ENCODE peak calls at places on chromosomes 16 and 17, in four cellular contexts. One of them, this sample, is unnamed.

GRCh38 chr17:34389343-34389742 is 26.3 kb upstream of the CCL1 start:
- DNase-seq in Kasumi-1: no peak
- DNase-seq in stimulated activated CD8-positive, alpha-beta memory T cell treated with anti-CD3 and anti-CD28 coated beads, Interleukin-15, amount 100 ng/mL, for 48 hours: no peak
- DNase-seq in cardiac muscle cell: no peak
- DNase-seq in this sample: no peak

GRCh38 chr17:38739305-38739704 is 8.8 kb downstream of the PCGF2 start:
- DNase-seq in cardiac muscle cell: no peak
- DNase-seq in Kasumi-1: no peak
- DNase-seq in stimulated activated CD8-positive, alpha-beta memory T cell treated with anti-CD3 and anti-CD28 coated beads, Interleukin-15, amount 100 ng/mL, for 48 hours: no peak
- DNase-seq in this sample: no peak

GRCh38 chr17:72978593-72979218 is 113.8 kb downstream of the SLC39A11 start:
- DNase-seq in stimulated activated CD8-positive, alpha-beta memory T cell treated with anti-CD3 and anti-CD28 coated beads, Interleukin-15, amount 100 ng/mL, for 48 hours: no peak
- DNase-seq in Kasumi-1: no peak
- DNase-seq in cardiac muscle cell: peak
- DNase-seq in this sample: no peak

GRCh38 chr16:55709801-55710200 is 54.0 kb downstream of the SLC6A2 start:
- DNase-seq in cardiac muscle cell: no peak
- DNase-seq in stimulated activated CD8-positive, alpha-beta memory T cell treated with anti-CD3 and anti-CD28 coated beads, Interleukin-15, amount 100 ng/mL, for 48 hours: no peak
- DNase-seq in Kasumi-1: no peak
- DNase-seq in this sample: no peak

GRCh38 chr17:78159575-78160158 is 8.7 kb upstream of the SYNGR2 start:
- DNase-seq in stimulated activated CD8-positive, alpha-beta memory T cell treated with anti-CD3 and anti-CD28 coated beads, Interleukin-15, amount 100 ng/mL, for 48 hours: no peak
- DNase-seq in cardiac muscle cell: no peak
- DNase-seq in Kasumi-1: peak
- DNase-seq in this sample: no peak

GRCh38 chr16:79351927-79352326 is 248.6 kb downstream of the MAF start:
- DNase-seq in Kasumi-1: no peak
- DNase-seq in cardiac muscle cell: no peak
- DNase-seq in stimulated activated CD8-positive, alpha-beta memory T cell treated with anti-CD3 and anti-CD28 coated beads, Interleukin-15, amount 100 ng/mL, for 48 hours: no peak
- DNase-seq in this sample: no peak

GRCh38 chr17:79675413-79675725 is 55.4 kb upstream of the ENPP7 start:
- DNase-seq in stimulated activated CD8-positive, alpha-beta memory T cell treated with anti-CD3 and anti-CD28 coated beads, Interleukin-15, amount 100 ng/mL, for 48 hours: no peak
- DNase-seq in Kasumi-1: no peak
- DNase-seq in cardiac muscle cell: no peak
- DNase-seq in this sample: no peak

GRCh38 chr16:64153718-64154117 is 968.1 kb downstream of the CDH11 start:
- DNase-seq in cardiac muscle cell: no peak
- DNase-seq in Kasumi-1: no peak
- DNase-seq in stimulated activated CD8-positive, alpha-beta memory T cell treated with anti-CD3 and anti-CD28 coated beads, Interleukin-15, amount 100 ng/mL, for 48 hours: no peak
- DNase-seq in this sample: no peak

GRCh38 chr17:10119203-10120112 is 78.9 kb downstream of the GAS7 start:
- DNase-seq in Kasumi-1: peak
- DNase-seq in cardiac muscle cell: peak
- DNase-seq in stimulated activated CD8-positive, alpha-beta memory T cell treated with anti-CD3 and anti-CD28 coated beads, Interleukin-15, amount 100 ng/mL, for 48 hours: no peak
- DNase-seq in this sample: peak

GRCh38 chr16:87924041-87924851 is 12.1 kb downstream of the CA5A start:
- DNase-seq in cardiac muscle cell: no peak
- DNase-seq in stimulated activated CD8-positive, alpha-beta memory T cell treated with anti-CD3 and anti-CD28 coated beads, Interleukin-15, amount 100 ng/mL, for 48 hours: no peak
- DNase-seq in Kasumi-1: no peak
- DNase-seq in this sample: no peak

GRCh38 chr16:19765860-19766553 is 47.9 kb downstream of the IQCK start:
- DNase-seq in Kasumi-1: no peak
- DNase-seq in cardiac muscle cell: no peak
- DNase-seq in stimulated activated CD8-positive, alpha-beta memory T cell treated with anti-CD3 and anti-CD28 coated beads, Interleukin-15, amount 100 ng/mL, for 48 hours: no peak
- DNase-seq in this sample: no peak

GRCh38 chr17:71625330-71625729 is 495.5 kb upstream of the SOX9 start:
- DNase-seq in stimulated activated CD8-positive, alpha-beta memory T cell treated with anti-CD3 and anti-CD28 coated beads, Interleukin-15, amount 100 ng/mL, for 48 hours: no peak
- DNase-seq in cardiac muscle cell: no peak
- DNase-seq in Kasumi-1: no peak
- DNase-seq in this sample: no peak

GRCh38 chr16:87686697-87687570 is 78.9 kb downstream of the KLHDC4 start:
- DNase-seq in Kasumi-1: peak
- DNase-seq in stimulated activated CD8-positive, alpha-beta memory T cell treated with anti-CD3 and anti-CD28 coated beads, Interleukin-15, amount 100 ng/mL, for 48 hours: no peak
- DNase-seq in cardiac muscle cell: no peak
- DNase-seq in this sample: no peak

GRCh38 chr17:81387235-81388060 is 7.8 kb upstream of the BAHCC1 start:
- DNase-seq in Kasumi-1: peak
- DNase-seq in stimulated activated CD8-positive, alpha-beta memory T cell treated with anti-CD3 and anti-CD28 coated beads, Interleukin-15, amount 100 ng/mL, for 48 hours: peak
- DNase-seq in cardiac muscle cell: peak
- DNase-seq in this sample: no peak

GRCh38 chr16:3599121-3599520 is 12.3 kb downstream of the SLX4 start:
- DNase-seq in cardiac muscle cell: no peak
- DNase-seq in Kasumi-1: no peak
- DNase-seq in stimulated activated CD8-positive, alpha-beta memory T cell treated with anti-CD3 and anti-CD28 coated beads, Interleukin-15, amount 100 ng/mL, for 48 hours: no peak
- DNase-seq in this sample: no peak

GRCh38 chr17:1727258-1727789 is 2.8 kb downstream of the WDR81 start:
- DNase-seq in cardiac muscle cell: no peak
- DNase-seq in Kasumi-1: no peak
- DNase-seq in stimulated activated CD8-positive, alpha-beta memory T cell treated with anti-CD3 and anti-CD28 coated beads, Interleukin-15, amount 100 ng/mL, for 48 hours: no peak
- DNase-seq in this sample: no peak